ENCODE peak calls at places on chromosomes 6 and 20, in four cellular contexts. I is astrocyte, G is cardiac muscle cell, Z is body of pancreas. O is an unnamed sample.

GRCh38 chr20:45917790-45918141 is 5.8 kb upstream of the PLTP start:
- DNase-seq in Z (no peak), I (peak; percentile 33), G (no peak), O (no peak)

GRCh38 chr20:59145926-59146800 is 17.5 kb upstream of the ZNF831 start:
- DNase-seq in I (no peak), Z (no peak), G (peak; percentile 4), O (no peak)

GRCh38 chr20:33685328-33686007 is 717 bp downstream of the E2F1 start:
- DNase-seq in G (no peak), I (no peak), Z (no peak), O (peak; percentile 8)

GRCh38 chr6:3388786-3389185 is 68.1 kb downstream of the SLC22A23 start:
- DNase-seq in Z (no peak), G (no peak), I (no peak), O (no peak)

GRCh38 chr6:162683135-162683534 is 44.4 kb downstream of the PRKN start:
- DNase-seq in G (no peak), Z (no peak), I (no peak), O (peak; percentile 41)

GRCh38 chr20:41476013-41476441 is 109.4 kb upstream of the EMILIN3 start:
- DNase-seq in Z (peak; percentile 73), G (no peak), I (peak; percentile 78), O (peak; percentile 90)

GRCh38 chr20:49951160-49951559 is 15.0 kb downstream of the RNF114 start:
- DNase-seq in I (peak; percentile 74), Z (no peak), G (no peak), O (peak; percentile 80)

GRCh38 chr6:136090929-136091328 is 159.2 kb downstream of the MTFR2 start:
- DNase-seq in G (no peak), I (no peak), Z (no peak), O (no peak)

GRCh38 chr20:19079536-19080299 is 132.7 kb upstream of the SLC24A3 start:
- DNase-seq in I (no peak), G (no peak), Z (no peak), O (peak; percentile 44)

GRCh38 chr6:143901885-143902708 is 37.8 kb downstream of the ZC2HC1B start:
- DNase-seq in G (peak; percentile 20), Z (no peak), I (peak; percentile 4), O (no peak)

GRCh38 chr20:61753196-61753942 is 312.3 kb downstream of the TAF4 start:
- DNase-seq in Z (no peak), G (no peak), I (peak; percentile 88), O (peak; percentile 65)

GRCh38 chr20:33075281-33075680 is 4.2 kb upstream of the BPIFB4 start:
- DNase-seq in Z (no peak), I (no peak), G (no peak), O (no peak)

GRCh38 chr20:15542655-15543054 is 1030.6 kb downstream of the KIF16B start:
- DNase-seq in Z (no peak), I (no peak), G (no peak), O (no peak)

GRCh38 chr6:84776392-84776791 is 12.0 kb upstream of the TBX18 start:
- DNase-seq in I (no peak), G (no peak), Z (no peak), O (no peak)

GRCh38 chr20:11972478-11972877 is 54.8 kb downstream of the BTBD3 start:
- DNase-seq in G (no peak), I (no peak), Z (no peak), O (no peak)

GRCh38 chr6:113169484-113169883 is 687.7 kb upstream of the MARCKS start:
- DNase-seq in G (no peak), Z (no peak), I (peak; percentile 57), O (peak; percentile 19)

GRCh38 chr6:56540950-56541600 is 101.6 kb downstream of the DST start:
- DNase-seq in Z (peak; percentile 30), G (no peak), I (peak; percentile 24), O (peak; percentile 30)

GRCh38 chr20:48469026-48469425 is 358.8 kb downstream of the PREX1 start:
- DNase-seq in Z (no peak), I (no peak), G (no peak), O (no peak)

GRCh38 chr6:168550326-168550725 is 109.3 kb downstream of the SMOC2 start:
- DNase-seq in Z (no peak), G (no peak), I (no peak), O (no peak)

GRCh38 chr6:1796706-1797529 is 187.2 kb downstream of the FOXC1 start:
- DNase-seq in Z (no peak), G (no peak), I (no peak), O (no peak)

GRCh38 chr20:38117635-38118034 is 47.4 kb downstream of the TGM2 start:
- DNase-seq in I (peak; percentile 94), G (no peak), Z (no peak), O (peak; percentile 56)

GRCh38 chr6:145633981-145634627 is 101.2 kb downstream of the EPM2A start:
- DNase-seq in I (peak; percentile 39), Z (peak; percentile 79), G (peak; percentile 92), O (peak; percentile 65)

GRCh38 chr20:63934271-63935068 is 21.7 kb downstream of the UCKL1 start:
- DNase-seq in G (peak; percentile 49), I (no peak), Z (no peak), O (no peak)
- TF ChIP-seq CTCF in G (peak; percentile 31), I (no peak), Z (no peak), O (peak; percentile 42)

GRCh38 chr20:44807051-44807683 is 3.2 kb downstream of the RIMS4 start:
- DNase-seq in G (no peak), I (no peak), Z (no peak), O (no peak)

GRCh38 chr20:44803383-44803941 is 6.9 kb downstream of the RIMS4 start:
- DNase-seq in G (peak; percentile 67), I (no peak), Z (no peak), O (no peak)

GRCh38 chr20:44805991-44806729 is 4.2 kb downstream of the RIMS4 start:
- DNase-seq in I (peak; percentile 19), G (peak; percentile 85), Z (no peak), O (no peak)

GRCh38 chr20:44807684-44808056 is 2.7 kb downstream of the RIMS4 start:
- DNase-seq in I (no peak), G (no peak), Z (no peak), O (no peak)

DNA sequence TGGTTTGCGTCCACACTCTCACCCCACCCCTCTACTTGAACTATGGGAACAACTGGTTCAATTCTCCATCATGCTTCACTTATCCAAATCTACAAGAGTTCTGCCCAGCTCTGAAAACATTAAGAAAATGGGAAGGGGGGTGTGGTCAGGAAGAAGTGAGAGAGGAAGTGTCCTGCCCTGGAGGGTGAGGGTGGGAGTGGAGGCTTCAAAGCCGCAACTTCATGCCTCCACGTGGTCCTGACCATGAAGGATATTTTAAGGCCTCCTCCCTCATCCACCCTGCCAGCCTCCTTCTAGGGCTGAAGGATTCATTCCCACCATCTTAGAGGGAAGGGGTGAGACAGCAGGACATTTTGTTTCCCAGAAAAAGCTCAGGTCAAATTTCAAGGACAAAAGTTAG is 5.0 kb downstream of the RIMS4 start:
- DNase-seq in Z (no peak), G (no peak), I (no peak), O (no peak)
- H3K4me3 ChIP-seq in Z (no peak overlapping the region), G (no peak overlapping the region), I (no peak overlapping the region), O (no peak overlapping the region)

GRCh38 chr20:23153696-23154341 is 67.7 kb upstream of the CD93 start:
- DNase-seq in G (no peak), I (no peak), Z (no peak), O (peak; percentile 60)
- H3K36me3 ChIP-seq in G (no peaks in the 10 kb centered on the region), I (no peaks in the 10 kb centered on the region), Z (no peaks in the 10 kb centered on the region), O (no peaks in the 10 kb centered on the region)

GRCh38 chr6:37930288-37931075 is 111.0 kb downstream of the ZFAND3 start:
- DNase-seq in G (no peak), I (no peak), Z (no peak), O (no peak)

GRCh38 chr6:37922563-37922962 is 103.0 kb downstream of the ZFAND3 start:
- DNase-seq in G (no peak), I (no peak), Z (no peak), O (peak; percentile 32)

GRCh38 chr6:37928217-37928616 is 108.7 kb downstream of the ZFAND3 start:
- DNase-seq in Z (no peak), I (no peak), G (no peak), O (no peak)

GRCh38 chr6:37923514-37923913 is 104.0 kb downstream of the ZFAND3 start:
- DNase-seq in Z (no peak), G (no peak), I (no peak), O (no peak)

DNA sequence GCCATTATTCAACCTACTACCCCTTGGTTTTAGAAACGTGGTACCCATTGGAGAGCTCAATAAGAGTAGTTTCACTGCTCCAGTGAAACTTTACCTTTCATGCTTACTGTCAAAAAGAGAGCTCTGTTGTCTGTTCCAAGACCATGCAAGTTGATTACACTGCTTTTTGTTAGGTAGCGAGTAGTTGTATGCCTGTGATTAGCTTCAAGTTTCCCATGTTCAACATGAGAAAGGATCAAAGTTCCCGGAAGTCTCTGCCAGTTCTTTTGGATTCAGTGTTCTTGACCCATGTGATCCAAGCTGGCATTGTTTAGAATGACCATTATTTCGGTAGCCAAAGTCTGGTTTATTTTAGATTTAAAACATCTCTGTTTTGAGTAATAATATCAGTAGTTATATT is 107.1 kb downstream of the ZFAND3 start:
- DNase-seq in I (no peak), G (no peak), Z (no peak), O (no peak)
- TF ChIP-seq CTCF in I (no peak), G (no peak), Z (no peak), O (no peak)

GRCh38 chr6:42510795-42511194 is 53.0 kb upstream of the UBR2 start:
- DNase-seq in I (no peak), G (no peak), Z (no peak), O (no peak)

GRCh38 chr6:42512498-42513042 is 51.3 kb upstream of the UBR2 start:
- DNase-seq in Z (no peak), G (no peak), I (no peak), O (no peak)

GRCh38 chr6:42511803-42512422 is 51.9 kb upstream of the UBR2 start:
- DNase-seq in I (peak; percentile 70), Z (no peak), G (no peak), O (peak; percentile 12)

GRCh38 chr6:42509765-42510164 is 54.1 kb upstream of the UBR2 start:
- DNase-seq in I (no peak), Z (no peak), G (no peak), O (no peak)

DNA sequence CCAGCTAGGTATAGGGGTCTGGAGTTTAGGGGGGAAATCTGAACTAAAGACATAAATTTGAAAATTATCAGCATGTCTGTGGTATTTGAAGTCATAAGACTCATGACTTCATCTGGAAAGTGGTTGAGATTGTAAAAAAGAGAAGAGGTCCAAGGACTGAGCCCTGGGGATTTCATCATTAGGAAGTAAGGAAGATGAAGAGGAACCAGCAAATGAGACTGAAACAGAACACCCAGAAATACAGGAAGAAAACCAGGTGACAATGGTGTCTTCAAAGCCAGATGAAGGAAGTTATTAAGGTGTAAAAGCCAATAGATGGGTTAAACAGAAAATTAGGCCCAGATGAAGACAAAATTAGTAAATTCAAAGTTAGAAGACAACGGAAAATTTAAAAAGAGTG is 49.1 kb upstream of the UBR2 start:
- DNase-seq in G (no peak), Z (no peak), I (no peak), O (no peak)
- H3K4me3 ChIP-seq in G (no peak overlapping the region), Z (no peak overlapping the region), I (no peak overlapping the region), O (no peak overlapping the region)

GRCh38 chr20:25484224-25484846 is 76.9 kb downstream of the GINS1 start:
- DNase-seq in Z (no peak), I (no peak), G (no peak), O (peak; percentile 86)
- H3K36me3 ChIP-seq in Z (no peaks in the 10 kb centered on the region), I (no peaks in the 10 kb centered on the region), G (peaks cover 31% of the 10 kb centered on the region), O (no peaks in the 10 kb centered on the region)

O was measured in bronchial epithelial cell.